ENCODE peak calls at places on chromosomes 4 and X, in nine cellular contexts. M is fibroblast of the conjunctiva; V is HTR-8/SVneo; S is stimulated activated CD8-positive, alpha-beta memory T cell treated with anti-CD3 and anti-CD28 coated beads, Interleukin-15, amount 100 ng/mL, for 24 hours; J is NCI-H345; Y is testis; W is neural crest cell; C is mesendoderm; O is hepatocyte. Q is an unnamed sample.
A peak's percentile ranks its signal among the peaks of the same experiment; 100 is the strongest.

GRCh38 chr4:54077812-54078211 is 13.4 kb upstream of the CHIC2 start:
- DNase-seq in W (no peak), J (no peak), O (no peak), C (no peak), S (no peak), V (no peak), Y (no peak), M (no peak), Q (no peak)

GRCh38 chr4:170805352-170805751 is 715.6 kb upstream of the AADAT start:
- DNase-seq in M (no peak), W (no peak), J (no peak), V (no peak), O (no peak), S (no peak), Y (peak; percentile 13), C (no peak), Q (no peak)

GRCh38 chr4:125319311-125319710 is 4.6 kb downstream of the FAT4 start:
- DNase-seq in J (no peak), O (no peak), Y (no peak), W (no peak), M (no peak), S (no peak), C (no peak), V (no peak), Q (no peak)

GRCh38 chr4:124970011-124970410 is 257.5 kb upstream of the ANKRD50 start:
- DNase-seq in W (no peak), J (no peak), M (no peak), V (no peak), Y (no peak), O (no peak), C (no peak), S (no peak), Q (no peak)

GRCh38 chr4:3868146-3868840 is 102.1 kb downstream of the ADRA2C start:
- DNase-seq in W (no peak), V (no peak), Y (no peak), S (no peak), O (peak; percentile 42), J (no peak), C (peak; percentile 87), M (no peak), Q (peak; percentile 29)

GRCh38 chr4:177047070-177047850 is 254.5 kb upstream of the VEGFC start:
- DNase-seq in O (peak; percentile 82), S (peak; percentile 7), W (peak; percentile 77), V (peak; percentile 56), J (peak; percentile 9), C (peak; percentile 66), Y (peak; percentile 57), M (peak; percentile 68), Q (no peak)

GRCh38 chr4:73422458-73422752 is 13.6 kb upstream of the AFP start:
- DNase-seq in S (no peak), C (no peak), M (no peak), O (no peak), V (no peak), W (no peak), J (no peak), Y (no peak), Q (no peak)

GRCh38 chrX:107836958-107837357 is 11.3 kb downstream of the MID2 start:
- DNase-seq in M (no peak), J (no peak), Y (no peak), V (no peak), C (no peak), W (no peak), S (no peak), O (no peak), Q (no peak)

GRCh38 chrX:148933881-148934280 is 433.5 kb downstream of the AFF2 start:
- DNase-seq in W (no peak), J (no peak), S (no peak), M (no peak), C (no peak), O (no peak), V (no peak), Y (no peak), Q (no peak)

Q was measured in coronary artery.